ENCODE peak calls at places on chromosomes 5 and 9, in ten cellular contexts. A is CD4-positive, alpha-beta T cell; Z is body of pancreas; R is CD8-positive, alpha-beta memory T cell; P is CD8-positive, alpha-beta T cell; M is SK-N-SH; F is HCT116; U is fibroblast of lung; E is SJSA1; N is lung. O is an unnamed sample.

GRCh38 chr5:109900453-109900852 is 210.7 kb downstream of the MAN2A1 start:
- DNase-seq in F (no peak), U (no peak), M (no peak), A (no peak), N (no peak), R (no peak), Z (no peak), P (no peak), E (no peak), O (no peak)

GRCh38 chr9:113609562-113610318 is 146.2 kb downstream of the RGS3 start:
- DNase-seq in F (no peak), Z (peak), E (no peak), A (no peak), N (peak), R (no peak), P (no peak), M (peak), U (peak), O (peak)

GRCh38 chr9:85290019-85290418 is 451.7 kb downstream of the AGTPBP1 start:
- DNase-seq in U (no peak), F (no peak), N (no peak), E (no peak), A (no peak), Z (no peak), M (no peak), P (peak), R (peak), O (no peak)

GRCh38 chr9:111427186-111427585 is 57.0 kb downstream of the ECPAS start:
- DNase-seq in M (no peak), N (no peak), E (no peak), F (peak), Z (no peak), U (peak), P (no peak), R (no peak), A (no peak), O (no peak)

GRCh38 chr5:111079846-111080245 is 8.3 kb downstream of the TSLP start:
- DNase-seq in M (no peak), Z (no peak), P (no peak), F (no peak), N (no peak), R (no peak), E (no peak), U (no peak), A (no peak), O (no peak)

GRCh38 chr9:114487607-114488300 is 17.5 kb downstream of the WHRN start:
- DNase-seq in P (peak), M (peak), U (peak), F (peak), E (peak), Z (peak), A (peak), R (peak), N (peak), O (peak)

GRCh38 chr9:112299514-112299913 is 33.9 kb downstream of the PTBP3 start:
- DNase-seq in Z (no peak), E (no peak), F (no peak), P (no peak), A (no peak), U (peak), N (no peak), R (no peak), M (no peak), O (no peak)

GRCh38 chr5:133527311-133527710 is 85.0 kb downstream of the FSTL4 start:
- DNase-seq in U (no peak), R (no peak), M (no peak), A (no peak), E (no peak), N (no peak), F (no peak), Z (no peak), P (no peak), O (no peak)

GRCh38 chr5:124102491-124102890 is 590.5 kb downstream of the CSNK1G3 start:
- DNase-seq in U (peak), P (no peak), R (no peak), F (no peak), Z (no peak), A (no peak), M (no peak), N (no peak), E (no peak), O (no peak)

GRCh38 chr5:96629774-96630173 is 32.4 kb upstream of the CAST start:
- DNase-seq in Z (no peak), U (peak), M (no peak), N (peak), A (no peak), F (peak), P (no peak), R (no peak), E (peak), O (no peak)

GRCh38 chr5:41510176-41510831 is at the start of gene PLCXD3:
- DNase-seq in P (no peak), M (peak), N (peak), R (no peak), A (no peak), U (peak), F (no peak), E (no peak), Z (peak), O (no peak)

GRCh38 chr5:107957023-107957422 is 286.3 kb upstream of the EFNA5 start:
- DNase-seq in M (no peak), Z (no peak), U (no peak), E (no peak), A (no peak), F (no peak), R (no peak), P (no peak), N (no peak), O (no peak)

DNA sequence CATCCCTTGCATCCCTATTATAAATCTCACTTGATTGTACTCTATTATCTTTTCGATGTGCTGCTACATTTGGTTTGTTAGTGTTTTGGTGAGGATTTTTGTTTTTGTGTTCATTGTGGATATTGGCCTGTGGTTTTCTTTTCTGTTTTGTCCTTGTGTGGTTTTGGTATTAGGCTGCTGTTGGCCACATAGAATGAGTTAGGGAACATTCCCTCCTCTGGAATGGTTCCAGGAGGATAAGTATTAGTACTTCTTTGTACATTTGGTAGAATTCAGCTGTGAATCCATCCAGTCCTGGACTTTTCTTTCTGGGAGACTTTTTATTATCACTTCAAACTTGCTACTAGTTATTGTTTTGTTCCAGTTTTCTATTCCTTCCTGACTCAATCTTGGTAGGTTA is 287.2 kb downstream of the CWC27 start:
- DNase-seq in F (no peak), N (no peak), P (no peak), Z (no peak), M (no peak), E (no peak), R (no peak), A (no peak), U (no peak), O (no peak)
- H3K27ac ChIP-seq in F (no peak), N (no peak), P (no peak), Z (no peak), M (no peak), E (no peak), R (no peak), A (no peak), U (no peak), O (no peak)

DNA sequence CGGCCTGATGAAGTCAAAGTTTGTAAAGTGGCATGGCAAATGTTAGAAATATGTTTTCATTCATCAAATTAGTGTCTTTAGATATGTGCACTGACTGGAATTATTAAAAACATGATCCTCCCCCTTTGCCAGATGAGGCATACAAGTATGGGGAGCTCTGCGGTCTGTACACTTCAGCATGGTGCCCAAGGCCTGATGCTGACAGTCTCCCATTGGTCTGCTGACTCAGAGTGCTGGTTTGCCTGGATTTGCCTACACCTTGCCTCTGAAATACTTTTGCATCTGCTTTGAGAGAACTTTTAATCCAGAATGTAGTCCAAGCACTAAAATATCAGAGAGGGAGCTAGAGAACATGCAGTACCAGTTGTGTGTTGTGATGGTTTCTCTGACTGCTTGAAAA is 354.3 kb upstream of the ACTBL2 start:
- DNase-seq in R (no peak), P (no peak), E (no peak), F (no peak), Z (no peak), N (no peak), M (no peak), U (no peak), A (no peak), O (no peak)
- H3K27ac ChIP-seq in R (no peak), P (no peak), E (peak), F (peak), Z (peak), N (no peak), M (peak), U (no peak), A (no peak), O (no peak)

GRCh38 chr5:83475540-83476469 is 4.3 kb downstream of the VCAN start:
- DNase-seq in U (peak), R (no peak), P (no peak), E (no peak), M (no peak), N (no peak), F (no peak), Z (no peak), A (no peak), O (no peak)
- H3K27ac ChIP-seq in U (peak), R (no peak), P (no peak), E (peak), M (peak), N (no peak), F (no peak), Z (peak), A (no peak), O (no peak)

DNA sequence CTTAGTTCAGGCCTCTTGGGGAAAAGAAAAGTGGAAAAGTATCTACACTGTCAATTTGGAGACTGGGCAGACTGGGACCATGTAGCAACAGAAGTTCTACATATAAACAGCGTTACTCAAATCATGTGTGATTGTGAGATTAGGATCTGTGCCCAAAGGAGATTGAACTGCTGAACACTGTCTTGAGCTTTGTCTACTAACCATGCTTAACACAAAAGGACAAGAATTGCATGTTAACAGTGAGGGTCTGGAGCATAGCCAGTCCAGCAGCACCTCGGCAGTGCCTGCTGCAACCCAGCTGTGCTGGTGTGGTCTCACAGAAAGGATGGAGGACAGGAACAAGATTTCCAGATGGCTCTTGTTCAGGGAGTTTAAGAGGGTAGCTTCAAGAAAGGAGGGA is 5.7 kb downstream of the PAM start:
- DNase-seq in N (no peak), P (no peak), F (no peak), E (no peak), Z (peak), R (no peak), M (peak), A (no peak), U (peak), O (no peak)
- H3K27ac ChIP-seq in N (peak), P (no peak), F (no peak), E (no peak), Z (no peak), R (no peak), M (peak), A (no peak), U (peak), O (no peak)

GRCh38 chr9:35097573-35097972 is 1.2 kb upstream of the PIGO start:
- DNase-seq in A (no peak), N (no peak), U (no peak), P (no peak), Z (no peak), R (no peak), E (no peak), M (no peak), F (no peak), O (no peak)

GRCh38 chr9:35096035-35096849 is at the start of gene PIGO:
- DNase-seq in F (peak), N (peak), P (peak), M (peak), A (peak), E (peak), R (peak), U (peak), Z (peak), O (peak)

GRCh38 chr9:35091536-35091935 is 4.9 kb downstream of the PIGO start:
- DNase-seq in M (no peak), U (no peak), A (no peak), R (no peak), E (no peak), N (no peak), Z (no peak), P (no peak), F (no peak), O (no peak)

DNA sequence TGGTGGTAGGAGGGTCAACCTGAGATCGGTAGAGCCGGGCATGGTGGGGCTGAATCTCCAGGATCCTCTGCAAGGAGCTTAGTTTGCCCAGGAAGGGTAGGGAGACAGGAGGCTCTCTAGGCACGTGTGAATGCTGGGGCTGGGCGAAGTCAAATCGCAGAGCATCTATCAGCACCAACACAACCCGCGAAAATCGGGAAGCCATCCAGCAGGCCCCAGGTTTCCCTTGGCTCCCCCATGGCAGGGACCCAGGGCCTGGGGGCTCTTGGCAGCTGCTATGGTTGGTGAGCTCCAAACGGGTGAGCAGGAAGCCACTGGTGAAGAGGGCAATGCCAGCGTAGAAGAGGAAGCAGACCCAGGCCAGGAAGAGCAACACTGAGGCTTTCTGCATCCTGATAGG is 1.2 kb downstream of the PIGO start:
- DNase-seq in F (no peak), P (no peak), M (no peak), R (no peak), N (no peak), E (no peak), A (no peak), U (no peak), Z (no peak), O (no peak)
- H3K27ac ChIP-seq in F (peak), P (no peak), M (no peak), R (peak), N (no peak), E (no peak), A (no peak), U (no peak), Z (no peak), O (no peak)

DNA sequence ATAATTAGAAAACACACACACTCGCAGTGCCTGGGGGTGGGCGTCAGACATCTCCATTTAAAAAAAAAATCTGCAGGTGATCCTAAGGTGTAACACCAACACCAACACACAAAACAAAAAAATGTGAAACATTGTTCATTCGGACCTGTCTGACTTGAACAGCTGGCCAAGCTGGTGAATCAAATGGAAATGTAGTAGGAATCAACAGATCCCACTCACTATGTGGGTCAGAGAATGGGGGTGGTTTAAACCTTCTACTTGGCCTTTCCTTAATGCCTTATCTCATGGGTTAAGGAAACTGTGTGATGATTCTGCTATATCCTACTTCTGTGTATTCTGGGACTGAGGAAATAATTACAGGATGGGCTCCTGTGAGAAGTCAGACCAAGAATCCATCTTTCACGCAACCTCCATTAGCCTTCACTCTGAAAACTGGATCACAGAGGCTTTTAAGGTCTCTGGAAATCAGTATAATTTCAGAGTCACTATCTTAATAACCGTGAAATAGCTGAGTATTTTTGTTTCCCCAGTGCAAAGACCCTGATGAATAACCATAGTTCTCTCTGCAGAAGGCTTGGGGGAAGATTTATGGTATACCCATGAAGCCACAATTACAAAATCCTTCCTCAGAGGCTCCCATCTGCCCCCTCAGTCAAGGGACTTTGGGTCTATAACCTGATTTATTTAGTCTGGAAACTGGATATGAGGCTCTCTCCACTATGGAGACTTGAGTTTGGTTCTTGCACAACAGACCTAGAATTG is 17.2 kb upstream of the MCCC2 start:
- DNase-seq in Z (no peak), N (no peak), P (no peak), M (no peak), A (no peak), U (no peak), R (no peak), E (no peak), F (no peak), O (no peak)
- H3K27ac ChIP-seq in Z (no peak), N (no peak), P (no peak), M (no peak), A (no peak), U (no peak), R (no peak), E (no peak), F (no peak), O (no peak)

GRCh38 chr9:35350827-35351549 is 138.9 kb upstream of the RUSC2 start:
- DNase-seq in N (no peak), P (no peak), A (no peak), R (no peak), M (no peak), Z (no peak), E (no peak), U (peak), F (no peak), O (no peak)
- H3K27ac ChIP-seq in N (no peak), P (no peak), A (no peak), R (no peak), M (no peak), Z (peak), E (no peak), U (no peak), F (no peak), O (no peak)

DNA sequence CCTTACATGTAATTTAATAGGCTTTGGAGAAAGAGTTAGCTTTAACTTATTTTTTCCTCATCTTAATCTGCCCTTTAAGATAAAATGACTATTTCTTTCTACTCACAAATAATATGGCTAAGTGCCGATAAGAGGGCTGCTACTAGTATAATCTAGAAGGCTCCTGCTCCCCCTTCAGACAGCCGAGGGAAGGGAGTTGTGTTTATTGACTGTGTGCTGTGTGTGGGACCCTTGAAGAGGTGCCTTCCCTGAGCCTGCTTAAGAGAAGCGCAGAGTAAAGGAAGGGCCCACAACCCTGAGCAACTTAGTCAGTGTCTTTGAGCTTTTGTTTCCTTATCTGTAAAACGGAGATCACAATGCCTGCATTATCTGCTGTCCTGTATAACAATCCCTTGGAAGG is 28.1 kb upstream of the CKMT2 start:
- DNase-seq in M (no peak), E (no peak), N (no peak), Z (no peak), F (no peak), R (no peak), P (no peak), A (no peak), U (no peak), O (no peak)
- H3K27ac ChIP-seq in M (no peak), E (no peak), N (no peak), Z (no peak), F (no peak), R (no peak), P (no peak), A (no peak), U (no peak), O (no peak)

DNA sequence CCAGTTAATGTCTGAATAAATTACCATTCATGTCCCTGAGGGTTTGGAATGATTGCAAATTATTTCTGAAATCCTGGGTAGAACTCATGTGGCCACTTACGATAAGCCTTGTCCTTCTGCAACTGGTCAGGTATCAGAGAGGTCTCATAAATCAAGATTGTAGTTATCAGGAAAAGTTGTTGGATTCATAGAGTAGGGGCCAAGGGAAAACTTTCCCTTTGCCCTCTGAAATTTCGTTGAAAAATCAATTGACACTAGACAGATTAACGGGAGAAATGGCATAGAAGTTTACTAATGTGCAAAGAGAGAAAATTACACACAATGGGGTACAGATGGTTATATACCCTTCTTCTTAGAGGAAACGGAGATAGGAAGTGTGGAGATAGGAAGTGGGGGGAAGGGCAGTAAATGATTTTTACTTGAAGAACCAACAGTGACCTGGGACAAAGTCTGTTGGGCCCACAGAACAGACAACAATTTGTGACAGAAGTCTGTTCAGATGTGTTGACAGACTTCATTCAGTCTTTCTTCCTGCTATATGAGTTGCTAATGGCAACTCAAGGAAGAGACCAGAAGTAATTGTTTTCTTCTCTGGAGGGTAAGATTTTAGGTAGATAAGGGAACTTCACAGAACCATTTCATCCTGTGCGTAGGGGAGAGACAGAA is 178.0 kb downstream of the C9orf152 start:
- DNase-seq in Z (no peak), M (no peak), P (no peak), R (no peak), E (no peak), U (no peak), N (no peak), F (no peak), A (no peak), O (no peak)
- H3K27ac ChIP-seq in Z (peak), M (peak), P (no peak), R (no peak), E (peak), U (peak), N (peak), F (no peak), A (no peak), O (no peak)